ENCODE peak calls at places on chromosomes 11 and 22, in five cellular contexts. Q, C, I, B and X are unnamed samples.

GRCh38 chr11:79418241-79418640 is 22.6 kb downstream of the TENM4 start:
- DNase-seq in Q (no peak), C (no peak), I (no peak), B (no peak), X (no peak)

GRCh38 chr11:86644291-86644690 is 28.1 kb downstream of the ME3 start:
- DNase-seq in Q (peak), C (no peak), I (no peak), B (no peak), X (no peak)

GRCh38 chr11:10295056-10295901 is 1.3 kb upstream of the SBF2 start:
- DNase-seq in Q (no peak), C (no peak), I (no peak), B (no peak), X (no peak)

GRCh38 chr22:34866081-34866480 is 199.9 kb upstream of the ISX start:
- DNase-seq in Q (no peak), C (no peak), I (no peak), B (no peak), X (no peak)

GRCh38 chr11:2752204-2752772 is 52.5 kb upstream of the KCNQ1OT1 start:
- DNase-seq in Q (peak), C (no peak), I (no peak), B (no peak), X (no peak)

GRCh38 chr22:50276143-50276542 is 6.0 kb upstream of the MAPK11 start:
- DNase-seq in Q (no peak), C (no peak), I (no peak), B (peak), X (no peak)

GRCh38 chr22:37267128-37267587 is 15.2 kb upstream of the CYTH4 start:
- DNase-seq in Q (peak), C (no peak), I (no peak), B (peak), X (no peak)

GRCh38 chr11:93940395-93940794 is 80.8 kb upstream of the HEPHL1 start:
- DNase-seq in Q (no peak), C (no peak), I (no peak), B (no peak), X (no peak)

GRCh38 chr22:32951081-32951806 is 106.9 kb downstream of the SYN3 start:
- DNase-seq in Q (no peak), C (no peak), I (no peak), B (no peak), X (no peak)

GRCh38 chr11:46367244-46367915 is 14.1 kb upstream of the MDK start:
- DNase-seq in Q (peak), C (no peak), I (no peak), B (peak), X (no peak)